ENCODE peak calls at places on chromosomes 1 and 21, in seven cellular contexts. U is neuronal stem cell; O is CD4-positive, alpha-beta memory T cell; V is kidney; F is tibial artery; W is HAP-1; C is PC-9. A is an unnamed sample. For H3K4me1, the result is how much of the 10 kb centered on the place peaks cover.

GRCh38 chr1:208270679-208271111 is 26.5 kb upstream of the PLXNA2 start:
- DNase-seq in U (no peak), O (no peak), V (no peak), F (no peak), W (no peak), C (no peak), A (no peak)

GRCh38 chr1:85628791-85629531 is 48.4 kb downstream of the CCN1 start:
- DNase-seq in U (no peak), O (no peak), V (peak), F (peak), W (no peak), C (peak), A (no peak)

GRCh38 chr1:26537951-26538352 is 8.4 kb downstream of the RPS6KA1 start:
- DNase-seq in U (no peak), O (no peak), V (no peak), F (no peak), W (no peak), C (peak), A (no peak)

GRCh38 chr21:44377201-44377921 is 23.9 kb downstream of the TRPM2 start:
- DNase-seq in U (no peak), O (no peak), V (peak), F (no peak), W (no peak), C (no peak), A (no peak)

GRCh38 chr1:47656719-47657685 is 219.2 kb downstream of the FOXD2 start:
- DNase-seq in U (no peak), O (no peak), V (peak), F (peak), W (no peak), C (no peak), A (no peak)

GRCh38 chr21:33975548-33976081 is 60.0 kb upstream of the ATP5PO start:
- DNase-seq in U (no peak), O (peak), V (no peak), F (no peak), W (no peak), C (peak), A (no peak)

GRCh38 chr1:43844114-43844513 is 89.5 kb upstream of the ARTN start:
- DNase-seq in U (no peak), O (no peak), V (no peak), F (no peak), W (no peak), C (no peak), A (no peak)

GRCh38 chr1:27057389-27057788 is 44.7 kb upstream of the TENT5B start:
- DNase-seq in U (no peak), O (no peak), V (no peak), F (no peak), W (no peak), C (no peak), A (no peak)

GRCh38 chr1:201190005-201190404 is 619 bp upstream of the IGFN1 start:
- DNase-seq in U (no peak), O (no peak), V (peak), F (no peak), W (no peak), C (no peak), A (no peak)

GRCh38 chr1:36008546-36009197 is 75.2 kb upstream of the TEKT2 start:
- DNase-seq in U (no peak), O (no peak), V (no peak), F (no peak), W (no peak), C (peak), A (no peak)

GRCh38 chr1:38000529-38001453 is 4.5 kb downstream of the FHL3 start:
- DNase-seq in U (no peak), O (no peak), V (peak), F (peak), W (no peak), C (peak), A (no peak)

GRCh38 chr1:88014126-88014525 is 669.9 kb upstream of the PKN2 start:
- DNase-seq in U (no peak), O (no peak), V (no peak), F (no peak), W (no peak), C (no peak), A (no peak)

GRCh38 chr1:239993333-239993732 is 98.3 kb upstream of the FMN2 start:
- DNase-seq in U (no peak), O (no peak), V (no peak), F (no peak), W (no peak), C (no peak), A (no peak)

GRCh38 chr1:22328331-22329170 is 123.1 kb upstream of the ZBTB40 start:
- DNase-seq in U (no peak), O (no peak), V (peak), F (no peak), W (no peak), C (no peak), A (peak)

GRCh38 chr1:109740615-109741373 is at the start of gene GSTM3:
- DNase-seq in U (no peak), O (no peak), V (no peak), F (no peak), W (no peak), C (peak), A (no peak)

DNA sequence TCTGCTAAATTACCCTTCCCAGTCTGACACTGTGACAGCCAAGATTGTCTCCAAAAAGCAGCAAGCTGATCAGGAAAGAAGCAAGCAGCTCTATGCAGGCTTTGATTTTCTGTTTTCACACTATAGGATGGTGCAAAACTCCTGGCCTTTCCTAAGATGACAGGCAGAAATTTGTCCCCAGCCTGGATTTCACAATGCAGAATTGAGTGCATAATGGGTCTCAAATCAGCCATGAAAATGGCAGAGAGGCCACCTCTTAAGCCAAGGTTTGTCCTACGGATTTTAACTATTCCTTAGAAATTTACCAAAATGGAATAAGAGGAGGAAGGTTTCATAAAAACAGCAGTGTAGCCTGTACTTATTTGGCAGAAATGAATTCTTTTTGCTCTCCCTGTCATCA is 1.2 kb downstream of the SGIP1 start:
- DNase-seq in U (no peak), O (no peak), V (no peak), F (no peak), W (no peak), C (no peak), A (no peak)
- H3K4me3 ChIP-seq in U (no peak), O (no peak), V (peak), F (peak), W (no peak), C (no peak), A (no peak)

DNA sequence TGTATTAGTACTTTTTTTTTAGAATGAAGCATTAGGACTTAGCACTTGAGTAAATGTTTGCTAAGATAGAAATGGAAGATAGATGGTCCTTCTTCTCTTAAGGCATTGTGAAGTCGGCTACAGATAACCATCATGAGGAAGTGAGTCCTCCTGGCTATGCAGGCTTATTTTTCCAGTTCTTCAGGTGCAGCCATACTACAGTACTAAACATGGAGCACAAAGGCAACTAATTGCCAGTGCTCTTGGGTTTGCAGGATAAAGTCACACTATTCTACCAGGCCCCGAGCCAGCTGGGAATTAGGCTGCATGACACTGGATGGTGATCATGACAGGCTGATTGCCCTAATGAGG is 197.3 kb upstream of the SGIP1 start:
- DNase-seq in U (no peak), O (no peak), V (no peak), F (no peak), W (no peak), C (no peak), A (no peak)
- H3K4me1 ChIP-seq in U (under half), O (half or more), V (under half), F (under half), W (under half), C (under half), A (under half)

GRCh38 chr21:16070207-16070651 is 340.4 kb downstream of the USP25 start:
- DNase-seq in U (no peak), O (no peak), V (no peak), F (no peak), W (peak), C (no peak), A (no peak)
- H3K4me3 ChIP-seq in U (no peak), O (no peak), V (no peak), F (no peak), W (peak), C (no peak), A (no peak)

DNA sequence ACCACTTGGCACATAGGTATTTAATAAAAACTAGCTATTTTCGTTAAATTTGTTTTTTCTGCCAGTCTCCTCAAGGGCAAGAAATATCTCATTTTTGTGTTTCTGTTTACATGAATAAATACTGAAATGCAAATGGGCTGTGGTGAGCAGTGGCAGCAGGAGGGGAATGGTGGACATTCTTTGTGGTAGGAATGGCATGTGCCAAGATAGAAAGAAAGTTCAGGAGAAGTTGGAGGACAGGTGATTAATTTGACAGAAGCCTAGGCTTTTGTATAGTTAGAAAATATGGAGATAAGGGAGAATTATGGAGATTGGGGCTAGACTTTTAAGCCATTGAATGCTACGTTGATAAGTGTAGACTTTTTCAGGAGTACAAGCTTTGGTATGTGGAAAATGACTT is 8.6 kb downstream of the RAP1A start:
- DNase-seq in U (no peak), O (no peak), V (no peak), F (no peak), W (no peak), C (no peak), A (no peak)
- H3K4me1 ChIP-seq in U (under half), O (half or more), V (under half), F (under half), W (under half), C (under half), A (under half)

DNA sequence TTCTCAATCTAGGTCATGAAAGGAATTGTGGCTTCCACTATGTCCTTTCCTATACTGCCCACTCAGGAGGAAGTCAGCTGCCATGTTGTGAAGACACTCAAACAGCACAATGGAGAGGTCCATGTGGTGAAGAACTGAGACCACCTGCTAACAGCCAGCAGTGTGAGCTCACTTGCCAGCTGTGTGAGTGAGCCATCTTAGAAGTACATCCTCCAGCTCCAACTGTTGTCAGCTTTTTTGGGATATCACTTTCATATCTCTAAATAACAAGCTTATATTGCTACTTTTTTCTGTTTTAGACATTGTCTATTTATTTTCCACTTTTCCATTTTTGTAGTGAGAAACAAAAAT is 29.7 kb downstream of the OLFML3 start:
- DNase-seq in U (no peak), O (no peak), V (no peak), F (no peak), W (no peak), C (no peak), A (no peak)
- H3K4me3 ChIP-seq in U (no peak), O (no peak), V (no peak), F (no peak), W (no peak), C (no peak), A (no peak)

GRCh38 chr21:15193937-15194336 is 129.1 kb upstream of the NRIP1 start:
- DNase-seq in U (no peak), O (no peak), V (no peak), F (no peak), W (no peak), C (no peak), A (no peak)

GRCh38 chr21:15190412-15190811 is 125.6 kb upstream of the NRIP1 start:
- DNase-seq in U (no peak), O (no peak), V (no peak), F (no peak), W (no peak), C (no peak), A (no peak)

GRCh38 chr21:15192243-15192642 is 127.4 kb upstream of the NRIP1 start:
- DNase-seq in U (no peak), O (no peak), V (no peak), F (no peak), W (no peak), C (peak), A (peak)

GRCh38 chr21:15190837-15191236 is 126.0 kb upstream of the NRIP1 start:
- DNase-seq in U (no peak), O (no peak), V (no peak), F (no peak), W (no peak), C (no peak), A (no peak)

GRCh38 chr21:15191342-15191741 is 126.5 kb upstream of the NRIP1 start:
- DNase-seq in U (no peak), O (no peak), V (no peak), F (no peak), W (no peak), C (no peak), A (no peak)
- H3K4me1 ChIP-seq in U (under half), O (under half), V (under half), F (under half), W (under half), C (under half), A (under half)

A was measured in RWPE2.